ENCODE peak calls at places on chromosomes 7 and 10, in eight cellular contexts. One of them, this sample, is unnamed.
A peak's percentile ranks its signal among the peaks of the same experiment; 100 is the strongest.

GRCh38 chr7:152571031-152571430 is 104.9 kb downstream of the XRCC2 start:
- DNase-seq in frontal cortex: no peak
- DNase-seq in left ventricle myocardium superior: no peak
- DNase-seq in A172: no peak
- DNase-seq in left lung: no peak
- DNase-seq in Kasumi-1: no peak
- DNase-seq in sigmoid colon: no peak
- DNase-seq in GM06990: no peak
- DNase-seq in this sample: no peak

GRCh38 chr7:140349172-140349771 is 49.1 kb downstream of the SLC37A3 start:
- DNase-seq in left lung: no peak
- DNase-seq in left ventricle myocardium superior: no peak
- DNase-seq in sigmoid colon: no peak
- DNase-seq in frontal cortex: no peak
- DNase-seq in GM06990: no peak
- DNase-seq in Kasumi-1: no peak
- DNase-seq in A172: no peak
- DNase-seq in this sample: no peak

GRCh38 chr10:77771450-77771849 is 133.8 kb upstream of the KCNMA1 start:
- DNase-seq in A172: no peak
- DNase-seq in Kasumi-1: no peak
- DNase-seq in left lung: no peak
- DNase-seq in GM06990: no peak
- DNase-seq in frontal cortex: no peak
- DNase-seq in sigmoid colon: no peak
- DNase-seq in left ventricle myocardium superior: no peak
- DNase-seq in this sample: no peak

GRCh38 chr7:20307119-20307518 is 23.6 kb upstream of the ITGB8 start:
- DNase-seq in GM06990: no peak
- DNase-seq in A172: no peak
- DNase-seq in left ventricle myocardium superior: no peak
- DNase-seq in left lung: no peak
- DNase-seq in sigmoid colon: no peak
- DNase-seq in frontal cortex: no peak
- DNase-seq in Kasumi-1: no peak
- DNase-seq in this sample: peak; percentile 56

GRCh38 chr10:103921248-103921647 is 3.3 kb upstream of the STN1 start:
- DNase-seq in left ventricle myocardium superior: no peak
- DNase-seq in sigmoid colon: no peak
- DNase-seq in frontal cortex: no peak
- DNase-seq in left lung: no peak
- DNase-seq in A172: no peak
- DNase-seq in Kasumi-1: no peak
- DNase-seq in GM06990: no peak
- DNase-seq in this sample: no peak

GRCh38 chr7:81210092-81211064 is 291.5 kb upstream of the SEMA3C start:
- DNase-seq in A172: no peak
- DNase-seq in sigmoid colon: no peak
- DNase-seq in left lung: no peak
- DNase-seq in Kasumi-1: no peak
- DNase-seq in frontal cortex: no peak
- DNase-seq in GM06990: no peak
- DNase-seq in left ventricle myocardium superior: no peak
- DNase-seq in this sample: no peak

GRCh38 chr7:22907805-22908204 is 85.2 kb upstream of the TOMM7 start:
- DNase-seq in A172: no peak
- DNase-seq in left lung: no peak
- DNase-seq in frontal cortex: no peak
- DNase-seq in sigmoid colon: no peak
- DNase-seq in GM06990: no peak
- DNase-seq in Kasumi-1: no peak
- DNase-seq in left ventricle myocardium superior: no peak
- DNase-seq in this sample: no peak

GRCh38 chr10:116627386-116627933 is 6.7 kb downstream of the PNLIPRP2 start:
- DNase-seq in left ventricle myocardium superior: peak; percentile 55
- DNase-seq in Kasumi-1: no peak
- DNase-seq in left lung: no peak
- DNase-seq in sigmoid colon: no peak
- DNase-seq in GM06990: no peak
- DNase-seq in frontal cortex: peak; percentile 55
- DNase-seq in A172: no peak
- DNase-seq in this sample: peak; percentile 59

GRCh38 chr10:106278385-106278784 is 886.1 kb downstream of the SORCS1 start:
- DNase-seq in sigmoid colon: no peak
- DNase-seq in GM06990: no peak
- DNase-seq in frontal cortex: no peak
- DNase-seq in left lung: no peak
- DNase-seq in A172: no peak
- DNase-seq in left ventricle myocardium superior: no peak
- DNase-seq in Kasumi-1: no peak
- DNase-seq in this sample: no peak